ENCODE peak calls at places on chromosomes 2 and 18, in five cellular contexts. One of them, this sample, is unnamed.

GRCh38 chr2:151071906-151072305 is 189.8 kb downstream of the RBM43 start:
- DNase-seq in IMR-90: peak
- DNase-seq in psoas muscle: no peak
- DNase-seq in CD8-positive, alpha-beta T cell: no peak
- DNase-seq in heart right ventricle: no peak
- DNase-seq in this sample: no peak

GRCh38 chr2:99354060-99354459 is 16.9 kb downstream of the EIF5B start:
- DNase-seq in IMR-90: peak
- DNase-seq in psoas muscle: no peak
- DNase-seq in CD8-positive, alpha-beta T cell: no peak
- DNase-seq in heart right ventricle: no peak
- DNase-seq in this sample: no peak

GRCh38 chr2:10301946-10302478 is 692 bp upstream of the HPCAL1 start:
- DNase-seq in IMR-90: no peak
- DNase-seq in psoas muscle: no peak
- DNase-seq in CD8-positive, alpha-beta T cell: no peak
- DNase-seq in heart right ventricle: no peak
- DNase-seq in this sample: no peak

GRCh38 chr2:218389333-218390150 is 7.5 kb downstream of the SLC11A1 start:
- DNase-seq in IMR-90: no peak
- DNase-seq in psoas muscle: no peak
- DNase-seq in CD8-positive, alpha-beta T cell: no peak
- DNase-seq in heart right ventricle: no peak
- DNase-seq in this sample: no peak

GRCh38 chr2:226336283-226336682 is 463.3 kb downstream of the IRS1 start:
- DNase-seq in IMR-90: no peak
- DNase-seq in psoas muscle: no peak
- DNase-seq in CD8-positive, alpha-beta T cell: no peak
- DNase-seq in heart right ventricle: no peak
- DNase-seq in this sample: no peak

GRCh38 chr18:75247041-75247551 is 36.5 kb downstream of the TSHZ1 start:
- DNase-seq in IMR-90: peak
- DNase-seq in psoas muscle: no peak
- DNase-seq in CD8-positive, alpha-beta T cell: no peak
- DNase-seq in heart right ventricle: no peak
- DNase-seq in this sample: peak

GRCh38 chr2:120613742-120614481 is 121.8 kb upstream of the GLI2 start:
- DNase-seq in IMR-90: peak
- DNase-seq in psoas muscle: no peak
- DNase-seq in CD8-positive, alpha-beta T cell: no peak
- DNase-seq in heart right ventricle: no peak
- DNase-seq in this sample: peak

GRCh38 chr2:104658149-104658839 is 195.6 kb upstream of the POU3F3 start:
- DNase-seq in IMR-90: no peak
- DNase-seq in psoas muscle: peak
- DNase-seq in CD8-positive, alpha-beta T cell: no peak
- DNase-seq in heart right ventricle: peak
- DNase-seq in this sample: no peak

GRCh38 chr18:67845035-67845434 is 328.5 kb upstream of the DSEL start:
- DNase-seq in IMR-90: no peak
- DNase-seq in psoas muscle: no peak
- DNase-seq in CD8-positive, alpha-beta T cell: no peak
- DNase-seq in heart right ventricle: no peak
- DNase-seq in this sample: no peak

GRCh38 chr2:67991456-67991855 is 71.3 kb downstream of the C1D start:
- DNase-seq in IMR-90: no peak
- DNase-seq in psoas muscle: no peak
- DNase-seq in CD8-positive, alpha-beta T cell: no peak
- DNase-seq in heart right ventricle: no peak
- DNase-seq in this sample: no peak

GRCh38 chr2:197310940-197311485 is 433 bp upstream of the ANKRD44 start:
- DNase-seq in IMR-90: no peak
- DNase-seq in psoas muscle: no peak
- DNase-seq in CD8-positive, alpha-beta T cell: no peak
- DNase-seq in heart right ventricle: no peak
- DNase-seq in this sample: no peak

GRCh38 chr2:82875891-82876290 is 1583.2 kb downstream of the SUCLG1 start:
- DNase-seq in IMR-90: no peak
- DNase-seq in psoas muscle: no peak
- DNase-seq in CD8-positive, alpha-beta T cell: no peak
- DNase-seq in heart right ventricle: no peak
- DNase-seq in this sample: no peak

GRCh38 chr2:241239552-241240202 is 51.2 kb downstream of the ANO7 start:
- DNase-seq in IMR-90: no peak
- DNase-seq in psoas muscle: no peak
- DNase-seq in CD8-positive, alpha-beta T cell: no peak
- DNase-seq in heart right ventricle: no peak
- DNase-seq in this sample: no peak

GRCh38 chr2:124563415-124563814 is 538.3 kb downstream of the CNTNAP5 start:
- DNase-seq in IMR-90: no peak
- DNase-seq in psoas muscle: no peak
- DNase-seq in CD8-positive, alpha-beta T cell: no peak
- DNase-seq in heart right ventricle: no peak
- DNase-seq in this sample: no peak

GRCh38 chr2:134218928-134219707 is 34.8 kb upstream of the MGAT5 start:
- DNase-seq in IMR-90: no peak
- DNase-seq in psoas muscle: no peak
- DNase-seq in CD8-positive, alpha-beta T cell: peak
- DNase-seq in heart right ventricle: no peak
- DNase-seq in this sample: no peak

GRCh38 chr18:53380063-53380639 is 844.3 kb downstream of the MBD2 start:
- DNase-seq in IMR-90: peak
- DNase-seq in psoas muscle: no peak
- DNase-seq in CD8-positive, alpha-beta T cell: no peak
- DNase-seq in heart right ventricle: no peak
- DNase-seq in this sample: peak

GRCh38 chr18:72762505-72763122 is 105.2 kb downstream of the NETO1 start:
- DNase-seq in IMR-90: peak
- DNase-seq in psoas muscle: no peak
- DNase-seq in CD8-positive, alpha-beta T cell: no peak
- DNase-seq in heart right ventricle: no peak
- DNase-seq in this sample: peak

GRCh38 chr2:203741566-203741965 is 35.1 kb downstream of the CD28 start:
- DNase-seq in IMR-90: no peak
- DNase-seq in psoas muscle: no peak
- DNase-seq in CD8-positive, alpha-beta T cell: no peak
- DNase-seq in heart right ventricle: no peak
- DNase-seq in this sample: no peak

GRCh38 chr2:43178602-43179542 is 47.5 kb downstream of the ZFP36L2 start:
- DNase-seq in IMR-90: peak
- DNase-seq in psoas muscle: peak
- DNase-seq in CD8-positive, alpha-beta T cell: no peak
- DNase-seq in heart right ventricle: peak
- DNase-seq in this sample: peak

GRCh38 chr2:76154981-76155380 is 444.3 kb upstream of the GCFC2 start:
- DNase-seq in IMR-90: no peak
- DNase-seq in psoas muscle: no peak
- DNase-seq in CD8-positive, alpha-beta T cell: no peak
- DNase-seq in heart right ventricle: no peak
- DNase-seq in this sample: no peak

GRCh38 chr2:7191927-7192326 is 274.7 kb downstream of the RNF144A start:
- DNase-seq in IMR-90: peak
- DNase-seq in psoas muscle: no peak
- DNase-seq in CD8-positive, alpha-beta T cell: no peak
- DNase-seq in heart right ventricle: no peak
- DNase-seq in this sample: peak

GRCh38 chr2:105789745-105790466 is 45.2 kb downstream of the NCK2 start:
- DNase-seq in IMR-90: peak
- DNase-seq in psoas muscle: peak
- DNase-seq in CD8-positive, alpha-beta T cell: no peak
- DNase-seq in heart right ventricle: no peak
- DNase-seq in this sample: peak

GRCh38 chr2:144426981-144427479 is 92.9 kb downstream of the ZEB2 start:
- DNase-seq in IMR-90: peak
- DNase-seq in psoas muscle: no peak
- DNase-seq in CD8-positive, alpha-beta T cell: no peak
- DNase-seq in heart right ventricle: no peak
- DNase-seq in this sample: peak

GRCh38 chr2:224372624-224373023 is 29.3 kb downstream of the FAM124B start:
- DNase-seq in IMR-90: no peak
- DNase-seq in psoas muscle: no peak
- DNase-seq in CD8-positive, alpha-beta T cell: no peak
- DNase-seq in heart right ventricle: no peak
- DNase-seq in this sample: no peak

GRCh38 chr2:231521-232185 is 32.2 kb downstream of the SH3YL1 start:
- DNase-seq in IMR-90: no peak
- DNase-seq in psoas muscle: no peak
- DNase-seq in CD8-positive, alpha-beta T cell: no peak
- DNase-seq in heart right ventricle: no peak
- DNase-seq in this sample: no peak

GRCh38 chr2:54360055-54360792 is 95.9 kb upstream of the SPTBN1 start:
- DNase-seq in IMR-90: peak
- DNase-seq in psoas muscle: no peak
- DNase-seq in CD8-positive, alpha-beta T cell: no peak
- DNase-seq in heart right ventricle: peak
- DNase-seq in this sample: peak
- H3K4me3 ChIP-seq in IMR-90: peak
- H3K4me3 ChIP-seq in psoas muscle: peak
- H3K4me3 ChIP-seq in CD8-positive, alpha-beta T cell: no peak
- H3K4me3 ChIP-seq in heart right ventricle: peak
- H3K4me3 ChIP-seq in this sample: no peak

DNA sequence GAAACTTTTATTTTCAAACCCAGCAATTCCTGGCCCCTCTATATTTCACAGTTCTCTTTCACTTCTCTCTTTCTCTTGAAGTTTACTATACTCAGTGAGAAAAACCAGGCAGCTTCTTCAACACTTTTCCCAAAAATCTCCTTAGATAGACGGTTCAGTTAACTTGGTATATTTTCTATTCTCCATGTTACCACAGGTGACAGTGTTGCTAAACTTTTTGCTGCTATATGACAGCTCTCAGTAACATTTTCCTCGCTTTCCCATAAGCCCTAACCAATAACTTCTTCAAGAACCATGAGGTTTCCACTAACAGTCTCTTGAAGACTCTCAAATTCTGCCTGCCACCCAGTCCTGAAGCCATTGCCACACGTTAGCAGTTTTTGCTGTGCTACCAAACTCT is 45.8 kb downstream of the CYBRD1 start:
- DNase-seq in IMR-90: no peak
- DNase-seq in psoas muscle: no peak
- DNase-seq in CD8-positive, alpha-beta T cell: no peak
- DNase-seq in heart right ventricle: no peak
- DNase-seq in this sample: no peak
- TF ChIP-seq CTCF in IMR-90: no peak
- TF ChIP-seq CTCF in psoas muscle: no peak
- TF ChIP-seq CTCF in CD8-positive, alpha-beta T cell: no peak
- TF ChIP-seq CTCF in heart right ventricle: no peak
- TF ChIP-seq CTCF in this sample: peak

GRCh38 chr2:201858781-201859180 is 52.4 kb downstream of the CDK15 start:
- DNase-seq in IMR-90: peak
- DNase-seq in psoas muscle: no peak
- DNase-seq in CD8-positive, alpha-beta T cell: no peak
- DNase-seq in heart right ventricle: no peak
- DNase-seq in this sample: peak
- H3K4me3 ChIP-seq in IMR-90: no peak
- H3K4me3 ChIP-seq in psoas muscle: peak
- H3K4me3 ChIP-seq in CD8-positive, alpha-beta T cell: no peak
- H3K4me3 ChIP-seq in heart right ventricle: no peak
- H3K4me3 ChIP-seq in this sample: peak

GRCh38 chr2:33707312-33707711 is 108.2 kb upstream of the FAM98A start:
- DNase-seq in IMR-90: no peak
- DNase-seq in psoas muscle: no peak
- DNase-seq in CD8-positive, alpha-beta T cell: no peak
- DNase-seq in heart right ventricle: no peak
- DNase-seq in this sample: no peak

GRCh38 chr2:33704352-33704751 is 105.3 kb upstream of the FAM98A start:
- DNase-seq in IMR-90: no peak
- DNase-seq in psoas muscle: no peak
- DNase-seq in CD8-positive, alpha-beta T cell: no peak
- DNase-seq in heart right ventricle: no peak
- DNase-seq in this sample: no peak

GRCh38 chr2:33709986-33710385 is 110.9 kb upstream of the FAM98A start:
- DNase-seq in IMR-90: peak
- DNase-seq in psoas muscle: no peak
- DNase-seq in CD8-positive, alpha-beta T cell: no peak
- DNase-seq in heart right ventricle: no peak
- DNase-seq in this sample: no peak

DNA sequence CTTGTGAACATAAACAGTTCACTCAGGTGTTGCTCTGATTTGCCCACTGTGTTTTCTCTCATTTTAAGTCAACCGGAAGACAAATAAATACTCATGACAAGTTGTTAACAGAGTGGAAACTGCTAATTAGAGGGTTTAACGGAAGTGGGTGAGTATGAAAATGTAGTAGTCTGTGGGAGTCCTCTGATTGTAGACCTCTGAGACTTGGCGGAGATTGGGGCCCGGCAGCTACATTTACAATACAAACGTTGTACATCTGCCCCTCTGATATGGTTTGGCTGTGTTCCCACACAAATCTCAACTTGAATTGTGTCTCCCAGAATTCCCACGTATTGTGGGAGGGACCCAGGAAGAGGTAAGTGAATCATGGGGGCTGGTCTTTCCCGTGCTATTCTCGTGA is 107.3 kb upstream of the FAM98A start:
- DNase-seq in IMR-90: no peak
- DNase-seq in psoas muscle: no peak
- DNase-seq in CD8-positive, alpha-beta T cell: no peak
- DNase-seq in heart right ventricle: no peak
- DNase-seq in this sample: no peak
- TF ChIP-seq CTCF in IMR-90: no peak
- TF ChIP-seq CTCF in psoas muscle: no peak
- TF ChIP-seq CTCF in CD8-positive, alpha-beta T cell: no peak
- TF ChIP-seq CTCF in heart right ventricle: no peak
- TF ChIP-seq CTCF in this sample: no peak